ENCODE peak calls at places on chromosomes 16 and 17, in ten cellular contexts. X is A549; Q is ovary; C is CD4-positive, CD25-positive, alpha-beta regulatory T cell; F is CD4-positive, alpha-beta memory T cell; T is A673; S is adrenal gland; Z is fibroblast of lung; L is testis; A is cardiac muscle cell. Y is an unnamed sample.

GRCh38 chr17:34980353-34980680 is at the start of gene LIG3:
- DNase-seq in Z (peak), L (peak), F (peak), X (peak), A (peak), S (peak), C (peak), Q (peak), T (peak), Y (peak)

GRCh38 chr17:78258323-78259229 is 27.1 kb downstream of the TMEM235 start:
- DNase-seq in Q (peak), C (peak), T (peak), A (no peak), L (peak), S (peak), F (peak), X (no peak), Z (peak), Y (peak)

GRCh38 chr16:86191663-86192062 is 292.7 kb downstream of the IRF8 start:
- DNase-seq in T (no peak), Z (no peak), S (no peak), X (no peak), Q (no peak), L (no peak), F (no peak), C (no peak), A (no peak), Y (no peak)

GRCh38 chr16:11631214-11631613 is 37.0 kb upstream of the SNN start:
- DNase-seq in Q (no peak), T (no peak), C (no peak), F (no peak), A (no peak), X (no peak), Z (no peak), L (no peak), S (no peak), Y (no peak)

GRCh38 chr16:85952197-85952596 is 53.2 kb downstream of the IRF8 start:
- DNase-seq in C (no peak), L (no peak), F (no peak), Z (no peak), X (no peak), S (no peak), T (no peak), Q (no peak), A (no peak), Y (no peak)

GRCh38 chr17:83069571-83069906 is 9.9 kb upstream of the METRNL start:
- DNase-seq in Q (peak), S (no peak), T (no peak), L (no peak), X (no peak), A (no peak), C (no peak), Z (no peak), F (no peak), Y (no peak)

GRCh38 chr17:82900741-82901140 is 60.9 kb upstream of the ZNF750 start:
- DNase-seq in L (no peak), T (no peak), C (no peak), A (no peak), Z (no peak), Q (no peak), S (no peak), X (no peak), F (no peak), Y (no peak)

GRCh38 chr17:44065668-44066203 is 735 bp downstream of the LSM12 start:
- DNase-seq in F (peak), Z (no peak), Q (no peak), C (peak), S (no peak), X (no peak), T (no peak), L (no peak), A (no peak), Y (no peak)

GRCh38 chr16:15775663-15776304 is 81.0 kb downstream of the MYH11 start:
- DNase-seq in C (no peak), X (no peak), F (no peak), T (no peak), Q (no peak), A (no peak), L (no peak), Z (no peak), S (no peak), Y (no peak)

GRCh38 chr16:70162041-70162451 is 11.5 kb upstream of the CLEC18C start:
- DNase-seq in Z (peak), F (no peak), A (no peak), X (peak), S (no peak), L (peak), C (no peak), Q (no peak), T (no peak), Y (no peak)

GRCh38 chr17:48002208-48002919 is 31.5 kb downstream of the CDK5RAP3 start:
- DNase-seq in T (peak), C (no peak), S (peak), A (no peak), L (no peak), F (no peak), Z (peak), X (peak), Q (no peak), Y (no peak)

GRCh38 chr16:57310801-57311200 is 26.3 kb upstream of the PLLP start:
- DNase-seq in A (no peak), S (no peak), F (no peak), Q (no peak), L (no peak), Z (no peak), C (no peak), X (no peak), T (no peak), Y (no peak)

GRCh38 chr17:57068222-57068658 is 16.8 kb upstream of the AKAP1 start:
- DNase-seq in A (no peak), T (no peak), F (no peak), S (no peak), X (no peak), Z (no peak), L (no peak), Q (no peak), C (no peak), Y (no peak)

GRCh38 chr16:35182943-35183550 is 1723.6 kb downstream of the TP53TG3F start:
- DNase-seq in T (no peak), Q (no peak), Z (no peak), A (no peak), S (no peak), X (no peak), F (no peak), C (no peak), L (no peak), Y (no peak)

GRCh38 chr17:39679521-39680192 is 8.2 kb downstream of the PGAP3 start:
- DNase-seq in Q (no peak), F (peak), C (peak), T (no peak), X (no peak), A (no peak), S (no peak), L (no peak), Z (no peak), Y (peak)

GRCh38 chr16:15607700-15608396 is 35.1 kb downstream of the MARF1 start:
- DNase-seq in Z (peak), S (peak), T (no peak), A (no peak), X (no peak), F (no peak), L (peak), C (no peak), Q (no peak), Y (peak)

GRCh38 chr16:73082608-73083007 is 34.7 kb upstream of the ZFHX3 start:
- DNase-seq in L (no peak), Z (peak), F (no peak), T (peak), C (no peak), S (no peak), Q (no peak), A (no peak), X (peak), Y (no peak)

GRCh38 chr16:53504665-53505064 is 1.7 kb upstream of the AKTIP start:
- DNase-seq in A (no peak), X (no peak), Q (peak), C (no peak), F (peak), L (no peak), S (peak), T (no peak), Z (no peak), Y (no peak)

GRCh38 chr16:10871157-10871991 is 5.6 kb upstream of the CIITA start:
- DNase-seq in C (peak), X (no peak), L (no peak), Q (no peak), F (peak), T (no peak), Z (peak), S (peak), A (no peak), Y (peak)

GRCh38 chr17:81666092-81666341 is 388 bp downstream of the OXLD1 start:
- DNase-seq in C (no peak), Q (no peak), Z (peak), F (no peak), S (peak), X (no peak), T (peak), A (peak), L (peak), Y (no peak)

GRCh38 chr17:73347355-73347754 is 35.6 kb upstream of the CDC42EP4 start:
- DNase-seq in Q (no peak), L (peak), C (no peak), X (no peak), T (peak), F (no peak), Z (no peak), A (no peak), S (no peak), Y (no peak)

GRCh38 chr16:30902070-30902972 is 5.9 kb downstream of the CTF1 start:
- DNase-seq in S (peak), C (peak), X (peak), F (peak), A (peak), Z (peak), L (peak), Q (peak), T (peak), Y (peak)

GRCh38 chr17:40121191-40121885 is 433 bp upstream of the MSL1 start:
- DNase-seq in C (no peak), L (peak), Q (peak), T (peak), A (peak), S (peak), F (peak), X (peak), Z (peak), Y (peak)

GRCh38 chr17:63701477-63702222 is 1.7 kb upstream of the LIMD2 start:
- DNase-seq in A (no peak), S (peak), C (peak), X (no peak), F (peak), T (no peak), Z (no peak), L (peak), Q (no peak), Y (peak)

GRCh38 chr16:84532299-84532724 is 27.9 kb upstream of the MEAK7 start:
- DNase-seq in X (peak), T (no peak), Z (peak), Q (peak), A (peak), L (peak), C (no peak), F (no peak), S (peak), Y (peak)

GRCh38 chr16:81329947-81330346 is 15.2 kb downstream of the GAN start:
- DNase-seq in C (no peak), Z (no peak), Q (no peak), T (no peak), L (no peak), X (no peak), F (no peak), A (peak), S (no peak), Y (no peak)

GRCh38 chr17:46971647-46972300 is 7.3 kb downstream of the RPRML start:
- DNase-seq in Q (no peak), S (no peak), Z (no peak), F (no peak), L (no peak), T (no peak), X (no peak), A (no peak), C (no peak), Y (no peak)

GRCh38 chr17:28912281-28912937 is 9.5 kb upstream of the DHRS13 start:
- DNase-seq in X (peak), Q (peak), S (peak), L (peak), C (no peak), F (peak), A (no peak), Z (no peak), T (peak), Y (no peak)

GRCh38 chr16:10835281-10835931 is 16.8 kb upstream of the TVP23A start:
- DNase-seq in F (no peak), T (no peak), S (no peak), A (no peak), Q (no peak), L (no peak), Z (no peak), C (no peak), X (no peak), Y (peak)

GRCh38 chr16:2147981-2148671 is at the start of gene RAB26:
- DNase-seq in F (peak), T (peak), C (peak), X (peak), S (peak), L (peak), A (peak), Q (peak), Z (peak), Y (peak)

GRCh38 chr16:48583075-48584065 is 26.6 kb downstream of the N4BP1 start:
- DNase-seq in S (no peak), C (no peak), A (no peak), Z (no peak), F (no peak), T (no peak), Q (no peak), X (no peak), L (no peak), Y (no peak)

GRCh38 chr16:89360760-89361435 is 129.5 kb downstream of the ANKRD11 start:
- DNase-seq in X (no peak), T (no peak), L (no peak), C (peak), Z (no peak), Q (no peak), S (no peak), A (no peak), F (peak), Y (peak)

GRCh38 chr17:75832164-75832651 is 12.0 kb downstream of the UNC13D start:
- DNase-seq in C (peak), A (no peak), Q (no peak), L (peak), T (no peak), F (peak), Z (peak), S (peak), X (no peak), Y (peak)

DNA sequence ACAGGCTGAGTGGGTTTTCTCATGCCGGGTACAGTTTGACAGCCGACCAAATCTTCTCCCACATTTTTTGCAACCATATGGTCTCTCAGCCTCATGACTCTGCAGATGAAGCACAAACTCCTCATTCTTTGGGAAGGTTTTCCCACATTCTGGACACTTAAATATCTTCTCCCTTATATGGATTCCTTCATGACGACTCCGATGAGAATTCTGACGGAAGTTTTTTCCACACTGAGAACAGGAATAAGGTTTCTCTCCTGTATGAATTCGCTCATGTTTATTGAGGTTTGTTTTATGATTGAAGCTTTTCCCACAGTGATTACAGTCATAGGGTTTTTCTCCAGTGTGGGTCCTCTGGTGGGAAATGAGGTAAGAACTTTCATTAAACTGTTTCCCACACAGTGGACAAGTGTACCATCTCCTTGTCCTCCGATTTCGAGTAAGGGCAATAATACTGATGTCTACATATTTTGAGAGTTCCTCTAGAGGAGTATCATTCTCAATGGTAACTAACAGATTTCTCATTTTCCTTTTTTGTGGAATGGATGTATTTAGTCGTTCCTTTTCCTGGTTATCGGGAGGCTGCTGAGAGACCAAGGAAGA is 10.9 kb downstream of the ZNF200 start:
- DNase-seq in Z (peak), S (no peak), T (no peak), X (peak), L (no peak), C (no peak), F (no peak), Q (no peak), A (no peak), Y (no peak)
- H3K4me3 ChIP-seq in Z (no peak), S (no peak), T (no peak), X (no peak), L (no peak), C (no peak), F (no peak), Q (no peak), A (no peak), Y (no peak)

GRCh38 chr17:74466111-74466784 is at the start of gene CD300A:
- DNase-seq in A (no peak), T (no peak), C (no peak), F (no peak), L (peak), X (no peak), Q (no peak), Z (no peak), S (peak), Y (peak)

GRCh38 chr17:74467221-74467951 is 952 bp downstream of the CD300A start:
- DNase-seq in Z (no peak), T (no peak), X (no peak), A (no peak), S (peak), Q (no peak), L (no peak), C (no peak), F (no peak), Y (no peak)

GRCh38 chr17:74465378-74466110 is 890 bp upstream of the CD300A start:
- DNase-seq in F (no peak), C (no peak), Z (no peak), Q (no peak), S (no peak), L (no peak), X (no peak), T (no peak), A (no peak), Y (no peak)

GRCh38 chr17:74464730-74465377 is 1.6 kb upstream of the CD300A start:
- DNase-seq in Q (no peak), A (no peak), F (no peak), X (no peak), S (no peak), T (no peak), C (no peak), Z (no peak), L (no peak), Y (no peak)

DNA sequence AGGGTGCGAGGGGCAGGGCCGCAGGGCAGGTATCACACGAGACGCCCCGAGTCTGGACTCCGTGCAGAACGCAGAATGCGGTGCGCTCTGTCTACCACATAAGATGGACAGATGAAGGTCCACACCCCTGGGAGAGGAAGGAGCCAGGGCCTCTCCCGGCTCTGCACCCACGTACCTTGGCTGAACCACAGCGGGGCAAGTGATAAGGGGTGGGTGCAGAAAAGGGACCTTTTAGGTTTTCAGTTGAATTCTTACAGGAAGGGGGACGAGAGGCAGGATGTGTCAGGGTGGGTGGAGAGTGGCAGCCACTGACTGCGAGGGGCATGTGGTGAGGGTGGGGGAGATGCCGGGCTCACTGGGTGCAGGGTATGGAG is 338 bp downstream of the CD300A start:
- DNase-seq in Q (no peak), T (no peak), L (no peak), S (no peak), Z (no peak), F (peak), X (no peak), C (no peak), A (no peak), Y (no peak)
- H3K27ac ChIP-seq in Q (no peak), T (no peak), L (peak), S (peak), Z (no peak), F (peak), X (no peak), C (no peak), A (no peak), Y (no peak)

DNA sequence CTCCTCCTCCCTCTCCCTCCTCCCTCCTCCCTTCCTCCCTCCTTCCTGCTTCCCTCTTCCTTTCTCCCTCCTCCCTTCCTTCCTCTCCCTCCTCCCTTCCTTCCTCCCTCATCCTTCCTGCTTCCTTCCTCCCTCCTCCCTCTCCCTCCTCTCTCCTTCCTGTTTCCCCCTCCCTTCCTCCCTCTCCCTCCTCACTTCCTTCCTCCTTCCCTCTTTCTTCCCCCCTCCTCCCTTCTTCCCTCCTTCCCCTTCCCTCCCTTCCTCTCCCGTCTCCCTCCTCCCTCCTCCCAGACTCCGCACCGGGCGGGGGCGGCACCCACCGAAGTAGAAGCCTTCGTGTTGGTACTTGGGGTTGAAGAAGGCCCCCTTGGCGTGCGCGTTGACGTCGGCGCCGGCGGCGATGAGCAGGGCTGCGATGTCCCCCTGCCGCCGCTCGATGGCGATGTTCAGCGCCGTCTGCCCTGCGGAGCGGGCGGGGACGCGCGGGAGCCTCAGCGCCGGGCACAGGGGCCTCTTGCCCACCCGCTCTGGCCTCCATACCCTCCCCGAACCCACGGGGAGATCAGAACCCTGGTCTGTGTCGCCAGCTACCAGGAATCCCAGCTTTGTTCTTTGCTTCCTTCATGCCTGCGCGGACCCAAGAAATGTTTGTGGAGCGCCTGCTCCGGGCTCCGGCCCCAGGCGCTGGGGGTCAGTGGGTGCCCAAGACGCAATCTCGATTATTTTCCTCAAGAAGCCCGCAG is 22.2 kb downstream of the TRPV3 start:
- DNase-seq in S (peak), A (peak), Q (peak), C (peak), L (peak), T (peak), Z (peak), X (peak), F (peak), Y (peak)
- H3K4me3 ChIP-seq in S (no peak), A (peak), Q (peak), C (no peak), L (peak), T (peak), Z (peak), X (peak), F (no peak), Y (peak)

GRCh38 chr17:59761385-59762021 is 54.0 kb downstream of the VMP1 start:
- DNase-seq in S (no peak), Q (no peak), F (no peak), X (peak), C (no peak), L (no peak), Z (peak), A (peak), T (no peak), Y (no peak)
- H3K27ac ChIP-seq in S (no peak), Q (no peak), F (no peak), X (peak), C (peak), L (no peak), Z (peak), A (peak), T (no peak), Y (no peak)

DNA sequence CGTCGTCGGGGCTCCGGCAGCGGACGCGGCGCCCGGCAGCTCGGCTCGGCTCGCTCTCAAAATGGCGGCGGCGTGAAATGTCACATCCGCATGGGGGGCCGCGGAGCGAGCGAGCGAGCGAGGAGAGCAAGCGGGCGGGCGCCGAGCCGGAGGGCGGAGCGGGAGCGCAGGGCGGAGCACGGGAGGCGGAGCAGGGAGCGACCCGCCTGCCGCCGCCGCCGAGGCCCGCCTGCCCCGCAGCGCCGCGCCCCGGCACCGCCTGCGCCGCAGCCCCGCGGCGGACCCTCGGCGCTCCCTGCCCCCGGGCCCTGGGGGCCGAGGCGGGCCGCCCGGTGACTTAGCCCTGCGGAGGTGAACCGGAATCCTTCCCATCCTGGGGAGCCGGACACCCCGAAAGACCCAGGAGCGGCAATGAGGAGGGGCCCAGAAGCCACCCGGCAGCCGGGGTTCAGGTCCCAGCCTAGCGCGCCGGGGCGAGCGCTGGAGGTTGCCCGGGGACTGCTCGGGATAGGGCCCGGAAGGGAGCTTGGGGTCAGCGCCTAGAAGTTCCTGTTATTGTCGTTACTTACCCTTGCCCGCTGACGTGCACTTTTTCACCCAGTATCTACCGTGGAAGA is at the start of gene USP7:
- DNase-seq in C (peak), T (peak), F (peak), Z (peak), X (peak), L (peak), S (peak), A (peak), Q (peak), Y (peak)
- H3K4me3 ChIP-seq in C (peak), T (peak), F (peak), Z (peak), X (peak), L (peak), S (no peak), A (peak), Q (peak), Y (peak)